ENCODE peak calls at places on chromosomes 5 and 9, in ten cellular contexts. One of them, this sample, is unnamed.

GRCh38 chr5:148974638-148975330 is 88.1 kb downstream of the SH3TC2 start:
- DNase-seq in A673: peak; percentile 58
- DNase-seq in WERI-Rb-1: no peak
- DNase-seq in CD8-positive, alpha-beta T cell: no peak
- DNase-seq in left ventricle myocardium inferior: no peak
- DNase-seq in brain microvascular endothelial cell: no peak
- DNase-seq in Peyer's patch: no peak
- DNase-seq in GM23338: no peak
- DNase-seq in thoracic aorta: no peak
- DNase-seq in astrocyte: no peak
- DNase-seq in this sample: peak; percentile 68

GRCh38 chr5:74396913-74397606 is 243.5 kb downstream of the ENC1 start:
- DNase-seq in CD8-positive, alpha-beta T cell: no peak
- DNase-seq in GM23338: no peak
- DNase-seq in thoracic aorta: no peak
- DNase-seq in Peyer's patch: no peak
- DNase-seq in left ventricle myocardium inferior: no peak
- DNase-seq in brain microvascular endothelial cell: no peak
- DNase-seq in WERI-Rb-1: no peak
- DNase-seq in A673: no peak
- DNase-seq in astrocyte: peak; percentile 62
- DNase-seq in this sample: no peak

GRCh38 chr5:67164856-67165523 is 31.6 kb downstream of the CD180 start:
- DNase-seq in CD8-positive, alpha-beta T cell: no peak
- DNase-seq in thoracic aorta: no peak
- DNase-seq in A673: no peak
- DNase-seq in WERI-Rb-1: no peak
- DNase-seq in astrocyte: no peak
- DNase-seq in Peyer's patch: no peak
- DNase-seq in GM23338: no peak
- DNase-seq in brain microvascular endothelial cell: no peak
- DNase-seq in left ventricle myocardium inferior: no peak
- DNase-seq in this sample: no peak

GRCh38 chr9:14303526-14303925 is 10.4 kb downstream of the NFIB start:
- DNase-seq in WERI-Rb-1: no peak
- DNase-seq in Peyer's patch: no peak
- DNase-seq in astrocyte: no peak
- DNase-seq in thoracic aorta: no peak
- DNase-seq in CD8-positive, alpha-beta T cell: no peak
- DNase-seq in left ventricle myocardium inferior: no peak
- DNase-seq in GM23338: no peak
- DNase-seq in A673: no peak
- DNase-seq in brain microvascular endothelial cell: no peak
- DNase-seq in this sample: no peak

GRCh38 chr5:54701179-54701578 is 183.6 kb downstream of the SNX18 start:
- DNase-seq in GM23338: peak; percentile 24
- DNase-seq in Peyer's patch: no peak
- DNase-seq in WERI-Rb-1: no peak
- DNase-seq in brain microvascular endothelial cell: peak; percentile 88
- DNase-seq in astrocyte: peak; percentile 100
- DNase-seq in thoracic aorta: peak; percentile 75
- DNase-seq in CD8-positive, alpha-beta T cell: no peak
- DNase-seq in left ventricle myocardium inferior: no peak
- DNase-seq in A673: peak; percentile 87
- DNase-seq in this sample: peak; percentile 98

GRCh38 chr5:7926296-7926695 is 57.3 kb downstream of the MTRR start:
- DNase-seq in Peyer's patch: no peak
- DNase-seq in GM23338: no peak
- DNase-seq in WERI-Rb-1: no peak
- DNase-seq in left ventricle myocardium inferior: no peak
- DNase-seq in CD8-positive, alpha-beta T cell: no peak
- DNase-seq in A673: no peak
- DNase-seq in astrocyte: peak; percentile 96
- DNase-seq in brain microvascular endothelial cell: peak; percentile 99
- DNase-seq in thoracic aorta: no peak
- DNase-seq in this sample: no peak

GRCh38 chr5:122316652-122317051 is 4.6 kb downstream of the SNCAIP start:
- DNase-seq in CD8-positive, alpha-beta T cell: no peak
- DNase-seq in GM23338: no peak
- DNase-seq in left ventricle myocardium inferior: no peak
- DNase-seq in brain microvascular endothelial cell: no peak
- DNase-seq in Peyer's patch: no peak
- DNase-seq in thoracic aorta: no peak
- DNase-seq in A673: no peak
- DNase-seq in WERI-Rb-1: no peak
- DNase-seq in astrocyte: no peak
- DNase-seq in this sample: no peak

GRCh38 chr5:53024535-53024934 is 35.4 kb downstream of the ITGA2 start:
- DNase-seq in WERI-Rb-1: no peak
- DNase-seq in astrocyte: no peak
- DNase-seq in CD8-positive, alpha-beta T cell: no peak
- DNase-seq in Peyer's patch: no peak
- DNase-seq in GM23338: no peak
- DNase-seq in brain microvascular endothelial cell: no peak
- DNase-seq in A673: no peak
- DNase-seq in thoracic aorta: no peak
- DNase-seq in left ventricle myocardium inferior: no peak
- DNase-seq in this sample: no peak

GRCh38 chr5:131749723-131750470 is 46.9 kb downstream of the FNIP1 start:
- DNase-seq in thoracic aorta: no peak
- DNase-seq in WERI-Rb-1: no peak
- DNase-seq in left ventricle myocardium inferior: no peak
- DNase-seq in CD8-positive, alpha-beta T cell: no peak
- DNase-seq in brain microvascular endothelial cell: no peak
- DNase-seq in A673: no peak
- DNase-seq in astrocyte: no peak
- DNase-seq in GM23338: no peak
- DNase-seq in Peyer's patch: no peak
- DNase-seq in this sample: peak; percentile 26

GRCh38 chr5:40781843-40782409 is 16.2 kb downstream of the PRKAA1 start:
- DNase-seq in A673: no peak
- DNase-seq in Peyer's patch: no peak
- DNase-seq in WERI-Rb-1: no peak
- DNase-seq in astrocyte: peak; percentile 44
- DNase-seq in thoracic aorta: no peak
- DNase-seq in brain microvascular endothelial cell: peak; percentile 18
- DNase-seq in CD8-positive, alpha-beta T cell: no peak
- DNase-seq in GM23338: no peak
- DNase-seq in left ventricle myocardium inferior: no peak
- DNase-seq in this sample: peak; percentile 4

GRCh38 chr9:76516350-76516749 is 57.4 kb downstream of the GCNT1 start:
- DNase-seq in Peyer's patch: no peak
- DNase-seq in left ventricle myocardium inferior: no peak
- DNase-seq in thoracic aorta: no peak
- DNase-seq in WERI-Rb-1: no peak
- DNase-seq in GM23338: no peak
- DNase-seq in brain microvascular endothelial cell: no peak
- DNase-seq in A673: peak; percentile 2
- DNase-seq in astrocyte: no peak
- DNase-seq in CD8-positive, alpha-beta T cell: no peak
- DNase-seq in this sample: no peak

GRCh38 chr5:80481019-80481893 is 6.6 kb upstream of the FAM151B start:
- DNase-seq in GM23338: peak; percentile 79
- DNase-seq in A673: peak; percentile 78
- DNase-seq in astrocyte: peak; percentile 34
- DNase-seq in brain microvascular endothelial cell: peak; percentile 61
- DNase-seq in WERI-Rb-1: peak; percentile 58
- DNase-seq in Peyer's patch: no peak
- DNase-seq in thoracic aorta: no peak
- DNase-seq in left ventricle myocardium inferior: no peak
- DNase-seq in CD8-positive, alpha-beta T cell: no peak
- DNase-seq in this sample: peak; percentile 58

GRCh38 chr9:128807827-128808226 is 10.5 kb upstream of the ENDOG start:
- DNase-seq in GM23338: no peak
- DNase-seq in thoracic aorta: no peak
- DNase-seq in WERI-Rb-1: no peak
- DNase-seq in Peyer's patch: no peak
- DNase-seq in brain microvascular endothelial cell: no peak
- DNase-seq in A673: no peak
- DNase-seq in left ventricle myocardium inferior: no peak
- DNase-seq in astrocyte: no peak
- DNase-seq in CD8-positive, alpha-beta T cell: no peak
- DNase-seq in this sample: no peak

GRCh38 chr9:30507166-30507565 is 1877.3 kb upstream of the ACO1 start:
- DNase-seq in Peyer's patch: no peak
- DNase-seq in thoracic aorta: no peak
- DNase-seq in GM23338: no peak
- DNase-seq in left ventricle myocardium inferior: no peak
- DNase-seq in A673: no peak
- DNase-seq in CD8-positive, alpha-beta T cell: no peak
- DNase-seq in brain microvascular endothelial cell: no peak
- DNase-seq in astrocyte: no peak
- DNase-seq in WERI-Rb-1: no peak
- DNase-seq in this sample: no peak

GRCh38 chr5:10518352-10518751 is 45.5 kb upstream of the ANKRD33B start:
- DNase-seq in A673: no peak
- DNase-seq in CD8-positive, alpha-beta T cell: no peak
- DNase-seq in left ventricle myocardium inferior: no peak
- DNase-seq in brain microvascular endothelial cell: peak; percentile 33
- DNase-seq in astrocyte: peak; percentile 85
- DNase-seq in WERI-Rb-1: no peak
- DNase-seq in Peyer's patch: no peak
- DNase-seq in thoracic aorta: no peak
- DNase-seq in GM23338: no peak
- DNase-seq in this sample: no peak

GRCh38 chr9:122222741-122223140 is 6.0 kb downstream of the LHX6 start:
- DNase-seq in WERI-Rb-1: no peak
- DNase-seq in brain microvascular endothelial cell: no peak
- DNase-seq in astrocyte: no peak
- DNase-seq in thoracic aorta: no peak
- DNase-seq in GM23338: no peak
- DNase-seq in Peyer's patch: no peak
- DNase-seq in A673: no peak
- DNase-seq in CD8-positive, alpha-beta T cell: no peak
- DNase-seq in left ventricle myocardium inferior: no peak
- DNase-seq in this sample: no peak

GRCh38 chr5:77560677-77561263 is 68.7 kb upstream of the WDR41 start:
- DNase-seq in A673: peak; percentile 69
- DNase-seq in GM23338: peak; percentile 79
- DNase-seq in CD8-positive, alpha-beta T cell: no peak
- DNase-seq in astrocyte: peak; percentile 17
- DNase-seq in brain microvascular endothelial cell: peak; percentile 42
- DNase-seq in Peyer's patch: no peak
- DNase-seq in WERI-Rb-1: no peak
- DNase-seq in left ventricle myocardium inferior: no peak
- DNase-seq in thoracic aorta: no peak
- DNase-seq in this sample: peak; percentile 51

GRCh38 chr5:171747061-171747859 is 38.4 kb upstream of the SMIM23 start:
- DNase-seq in Peyer's patch: no peak
- DNase-seq in astrocyte: no peak
- DNase-seq in CD8-positive, alpha-beta T cell: no peak
- DNase-seq in brain microvascular endothelial cell: no peak
- DNase-seq in GM23338: no peak
- DNase-seq in WERI-Rb-1: no peak
- DNase-seq in thoracic aorta: no peak
- DNase-seq in left ventricle myocardium inferior: no peak
- DNase-seq in A673: no peak
- DNase-seq in this sample: no peak

GRCh38 chr5:177419045-177419444 is 7.4 kb upstream of the GRK6 start:
- DNase-seq in Peyer's patch: no peak
- DNase-seq in CD8-positive, alpha-beta T cell: no peak
- DNase-seq in left ventricle myocardium inferior: no peak
- DNase-seq in astrocyte: peak; percentile 40
- DNase-seq in thoracic aorta: no peak
- DNase-seq in A673: no peak
- DNase-seq in GM23338: no peak
- DNase-seq in brain microvascular endothelial cell: peak; percentile 17
- DNase-seq in WERI-Rb-1: no peak
- DNase-seq in this sample: peak; percentile 26

GRCh38 chr9:100472725-100473261 is at the start of gene TMEFF1:
- DNase-seq in astrocyte: peak; percentile 9
- DNase-seq in GM23338: peak; percentile 91
- DNase-seq in brain microvascular endothelial cell: no peak
- DNase-seq in A673: peak; percentile 80
- DNase-seq in thoracic aorta: no peak
- DNase-seq in left ventricle myocardium inferior: peak; percentile 23
- DNase-seq in WERI-Rb-1: peak; percentile 93
- DNase-seq in CD8-positive, alpha-beta T cell: no peak
- DNase-seq in Peyer's patch: no peak
- DNase-seq in this sample: no peak

GRCh38 chr5:2207966-2208544 is 325.3 kb upstream of the IRX4 start:
- DNase-seq in astrocyte: no peak
- DNase-seq in CD8-positive, alpha-beta T cell: no peak
- DNase-seq in left ventricle myocardium inferior: no peak
- DNase-seq in WERI-Rb-1: peak; percentile 72
- DNase-seq in A673: no peak
- DNase-seq in brain microvascular endothelial cell: no peak
- DNase-seq in GM23338: peak; percentile 74
- DNase-seq in thoracic aorta: no peak
- DNase-seq in Peyer's patch: no peak
- DNase-seq in this sample: no peak

GRCh38 chr5:141641634-141642278 is 5.0 kb downstream of the RELL2 start:
- DNase-seq in GM23338: peak; percentile 40
- DNase-seq in CD8-positive, alpha-beta T cell: no peak
- DNase-seq in left ventricle myocardium inferior: no peak
- DNase-seq in Peyer's patch: no peak
- DNase-seq in WERI-Rb-1: no peak
- DNase-seq in brain microvascular endothelial cell: peak; percentile 68
- DNase-seq in A673: peak; percentile 51
- DNase-seq in astrocyte: peak; percentile 62
- DNase-seq in thoracic aorta: no peak
- DNase-seq in this sample: peak; percentile 87
- TF ChIP-seq CTCF in GM23338: peak; percentile 36
- TF ChIP-seq CTCF in CD8-positive, alpha-beta T cell: no peak
- TF ChIP-seq CTCF in left ventricle myocardium inferior: no peak
- TF ChIP-seq CTCF in Peyer's patch: peak; percentile 31
- TF ChIP-seq CTCF in WERI-Rb-1: no peak
- TF ChIP-seq CTCF in brain microvascular endothelial cell: peak; percentile 65
- TF ChIP-seq CTCF in A673: peak; percentile 28
- TF ChIP-seq CTCF in astrocyte: peak; percentile 36
- TF ChIP-seq CTCF in thoracic aorta: no peak
- TF ChIP-seq CTCF in this sample: peak; percentile 34

GRCh38 chr9:69246629-69247028 is 72.6 kb downstream of the TJP2 start:
- DNase-seq in CD8-positive, alpha-beta T cell: no peak
- DNase-seq in WERI-Rb-1: no peak
- DNase-seq in thoracic aorta: no peak
- DNase-seq in left ventricle myocardium inferior: no peak
- DNase-seq in A673: no peak
- DNase-seq in astrocyte: no peak
- DNase-seq in brain microvascular endothelial cell: no peak
- DNase-seq in GM23338: no peak
- DNase-seq in Peyer's patch: no peak
- DNase-seq in this sample: no peak
- H3K36me3 ChIP-seq in CD8-positive, alpha-beta T cell: no peaks in the 10 kb centered on the region
- H3K36me3 ChIP-seq in WERI-Rb-1: peaks cover 31% of the 10 kb centered on the region
- H3K36me3 ChIP-seq in thoracic aorta: peaks cover 43% of the 10 kb centered on the region
- H3K36me3 ChIP-seq in left ventricle myocardium inferior: peaks cover 84% of the 10 kb centered on the region
- H3K36me3 ChIP-seq in A673: no peaks in the 10 kb centered on the region
- H3K36me3 ChIP-seq in astrocyte: peaks cover 13% of the 10 kb centered on the region
- H3K36me3 ChIP-seq in brain microvascular endothelial cell: peaks cover 8% of the 10 kb centered on the region
- H3K36me3 ChIP-seq in GM23338: peaks cover 20% of the 10 kb centered on the region
- H3K36me3 ChIP-seq in Peyer's patch: no peaks in the 10 kb centered on the region
- H3K36me3 ChIP-seq in this sample: peaks cover 12% of the 10 kb centered on the region

GRCh38 chr9:20623021-20623747 is 885 bp upstream of the MLLT3 start:
- DNase-seq in WERI-Rb-1: peak; percentile 60
- DNase-seq in CD8-positive, alpha-beta T cell: peak; percentile 32
- DNase-seq in astrocyte: no peak
- DNase-seq in thoracic aorta: no peak
- DNase-seq in A673: peak; percentile 47
- DNase-seq in GM23338: peak; percentile 43
- DNase-seq in brain microvascular endothelial cell: peak; percentile 14
- DNase-seq in Peyer's patch: peak; percentile 59
- DNase-seq in left ventricle myocardium inferior: peak; percentile 26
- DNase-seq in this sample: no peak
- TF ChIP-seq CTCF in WERI-Rb-1: no peak
- TF ChIP-seq CTCF in CD8-positive, alpha-beta T cell: no peak
- TF ChIP-seq CTCF in astrocyte: no peak
- TF ChIP-seq CTCF in thoracic aorta: no peak
- TF ChIP-seq CTCF in A673: no peak
- TF ChIP-seq CTCF in GM23338: no peak
- TF ChIP-seq CTCF in brain microvascular endothelial cell: no peak
- TF ChIP-seq CTCF in Peyer's patch: no peak
- TF ChIP-seq CTCF in left ventricle myocardium inferior: no peak
- TF ChIP-seq CTCF in this sample: no peak

GRCh38 chr9:107325842-107326241 is 42.8 kb downstream of the RAD23B start:
- DNase-seq in GM23338: no peak
- DNase-seq in CD8-positive, alpha-beta T cell: no peak
- DNase-seq in brain microvascular endothelial cell: no peak
- DNase-seq in left ventricle myocardium inferior: no peak
- DNase-seq in thoracic aorta: no peak
- DNase-seq in A673: no peak
- DNase-seq in WERI-Rb-1: no peak
- DNase-seq in astrocyte: no peak
- DNase-seq in Peyer's patch: no peak
- DNase-seq in this sample: no peak
- H3K36me3 ChIP-seq in GM23338: peaks cover 34% of the 10 kb centered on the region
- H3K36me3 ChIP-seq in CD8-positive, alpha-beta T cell: peaks cover 22% of the 10 kb centered on the region
- H3K36me3 ChIP-seq in brain microvascular endothelial cell: peaks cover 41% of the 10 kb centered on the region
- H3K36me3 ChIP-seq in left ventricle myocardium inferior: peaks cover 81% of the 10 kb centered on the region
- H3K36me3 ChIP-seq in thoracic aorta: peaks cover 11% of the 10 kb centered on the region
- H3K36me3 ChIP-seq in A673: peaks cover 91% of the 10 kb centered on the region
- H3K36me3 ChIP-seq in WERI-Rb-1: peaks cover 93% of the 10 kb centered on the region
- H3K36me3 ChIP-seq in astrocyte: peaks cover 59% of the 10 kb centered on the region
- H3K36me3 ChIP-seq in Peyer's patch: no peaks in the 10 kb centered on the region
- H3K36me3 ChIP-seq in this sample: peaks cover 14% of the 10 kb centered on the region